ENCODE peak calls at places on chromosome 2, in seven cellular contexts. One of them, this sample, is unnamed.

GRCh38 chr2:203732953-203733510 is 26.6 kb downstream of the CD28 start:
- DNase-seq in left ventricle myocardium inferior: no peak
- DNase-seq in GM23338: no peak
- DNase-seq in progenitor cell of endocrine pancreas: no peak
- DNase-seq in choroid plexus epithelial cell: no peak
- DNase-seq in PC-9: no peak
- DNase-seq in brain microvascular endothelial cell: no peak
- DNase-seq in this sample: no peak

GRCh38 chr2:134594399-134594798 is 124.4 kb downstream of the TMEM163 start:
- DNase-seq in left ventricle myocardium inferior: no peak
- DNase-seq in GM23338: no peak
- DNase-seq in progenitor cell of endocrine pancreas: no peak
- DNase-seq in choroid plexus epithelial cell: no peak
- DNase-seq in PC-9: no peak
- DNase-seq in brain microvascular endothelial cell: no peak
- DNase-seq in this sample: no peak

GRCh38 chr2:166434491-166434890 is 58.7 kb upstream of the SCN9A start:
- DNase-seq in left ventricle myocardium inferior: no peak
- DNase-seq in GM23338: no peak
- DNase-seq in progenitor cell of endocrine pancreas: no peak
- DNase-seq in choroid plexus epithelial cell: no peak
- DNase-seq in PC-9: no peak
- DNase-seq in brain microvascular endothelial cell: no peak
- DNase-seq in this sample: no peak

GRCh38 chr2:105183555-105184323 is 57.8 kb upstream of the GPR45 start:
- DNase-seq in left ventricle myocardium inferior: no peak
- DNase-seq in GM23338: no peak
- DNase-seq in progenitor cell of endocrine pancreas: no peak
- DNase-seq in choroid plexus epithelial cell: no peak
- DNase-seq in PC-9: no peak
- DNase-seq in brain microvascular endothelial cell: no peak
- DNase-seq in this sample: no peak

GRCh38 chr2:10343658-10344057 is 41.0 kb downstream of the HPCAL1 start:
- DNase-seq in left ventricle myocardium inferior: no peak
- DNase-seq in GM23338: no peak
- DNase-seq in progenitor cell of endocrine pancreas: no peak
- DNase-seq in choroid plexus epithelial cell: no peak
- DNase-seq in PC-9: no peak
- DNase-seq in brain microvascular endothelial cell: no peak
- DNase-seq in this sample: no peak

GRCh38 chr2:240888130-240888889 is 7.6 kb downstream of the MAB21L4 start:
- DNase-seq in left ventricle myocardium inferior: no peak
- DNase-seq in GM23338: peak
- DNase-seq in progenitor cell of endocrine pancreas: no peak
- DNase-seq in choroid plexus epithelial cell: no peak
- DNase-seq in PC-9: no peak
- DNase-seq in brain microvascular endothelial cell: no peak
- DNase-seq in this sample: no peak

GRCh38 chr2:85873679-85874078 is 15.1 kb downstream of the ST3GAL5 start:
- DNase-seq in left ventricle myocardium inferior: no peak
- DNase-seq in GM23338: peak
- DNase-seq in progenitor cell of endocrine pancreas: no peak
- DNase-seq in choroid plexus epithelial cell: no peak
- DNase-seq in PC-9: no peak
- DNase-seq in brain microvascular endothelial cell: no peak
- DNase-seq in this sample: no peak

GRCh38 chr2:196610796-196611195 is 28.7 kb upstream of the CCDC150 start:
- DNase-seq in left ventricle myocardium inferior: no peak
- DNase-seq in GM23338: no peak
- DNase-seq in progenitor cell of endocrine pancreas: no peak
- DNase-seq in choroid plexus epithelial cell: no peak
- DNase-seq in PC-9: no peak
- DNase-seq in brain microvascular endothelial cell: no peak
- DNase-seq in this sample: no peak

GRCh38 chr2:233760043-233760442 is at the start of gene UGT1A1:
- DNase-seq in left ventricle myocardium inferior: no peak
- DNase-seq in GM23338: no peak
- DNase-seq in progenitor cell of endocrine pancreas: no peak
- DNase-seq in choroid plexus epithelial cell: no peak
- DNase-seq in PC-9: no peak
- DNase-seq in brain microvascular endothelial cell: no peak
- DNase-seq in this sample: no peak

GRCh38 chr2:85277416-85278158 is 50.2 kb downstream of the TGOLN2 start:
- DNase-seq in left ventricle myocardium inferior: peak
- DNase-seq in GM23338: peak
- DNase-seq in progenitor cell of endocrine pancreas: no peak
- DNase-seq in choroid plexus epithelial cell: peak
- DNase-seq in PC-9: no peak
- DNase-seq in brain microvascular endothelial cell: peak
- DNase-seq in this sample: no peak

GRCh38 chr2:101135412-101136296 is 15.5 kb downstream of the TBC1D8 start:
- DNase-seq in left ventricle myocardium inferior: no peak
- DNase-seq in GM23338: peak
- DNase-seq in progenitor cell of endocrine pancreas: no peak
- DNase-seq in choroid plexus epithelial cell: peak
- DNase-seq in PC-9: peak
- DNase-seq in brain microvascular endothelial cell: no peak
- DNase-seq in this sample: no peak

GRCh38 chr2:194087089-194087488 is 1569.9 kb upstream of the SLC39A10 start:
- DNase-seq in left ventricle myocardium inferior: no peak
- DNase-seq in GM23338: no peak
- DNase-seq in progenitor cell of endocrine pancreas: no peak
- DNase-seq in choroid plexus epithelial cell: peak
- DNase-seq in PC-9: no peak
- DNase-seq in brain microvascular endothelial cell: no peak
- DNase-seq in this sample: no peak

GRCh38 chr2:176325732-176326131 is 56.5 kb downstream of the MTX2 start:
- DNase-seq in left ventricle myocardium inferior: no peak
- DNase-seq in GM23338: peak
- DNase-seq in progenitor cell of endocrine pancreas: no peak
- DNase-seq in choroid plexus epithelial cell: peak
- DNase-seq in PC-9: no peak
- DNase-seq in brain microvascular endothelial cell: no peak
- DNase-seq in this sample: no peak

GRCh38 chr2:144453486-144454158 is 66.3 kb downstream of the ZEB2 start:
- DNase-seq in left ventricle myocardium inferior: no peak
- DNase-seq in GM23338: no peak
- DNase-seq in progenitor cell of endocrine pancreas: no peak
- DNase-seq in choroid plexus epithelial cell: peak
- DNase-seq in PC-9: no peak
- DNase-seq in brain microvascular endothelial cell: no peak
- DNase-seq in this sample: no peak

GRCh38 chr2:120763516-120763915 is 27.8 kb downstream of the GLI2 start:
- DNase-seq in left ventricle myocardium inferior: no peak
- DNase-seq in GM23338: no peak
- DNase-seq in progenitor cell of endocrine pancreas: no peak
- DNase-seq in choroid plexus epithelial cell: peak
- DNase-seq in PC-9: no peak
- DNase-seq in brain microvascular endothelial cell: no peak
- DNase-seq in this sample: no peak

GRCh38 chr2:224757934-224758548 is 41.9 kb upstream of the CCDC195 start:
- DNase-seq in left ventricle myocardium inferior: no peak
- DNase-seq in GM23338: no peak
- DNase-seq in progenitor cell of endocrine pancreas: no peak
- DNase-seq in choroid plexus epithelial cell: no peak
- DNase-seq in PC-9: no peak
- DNase-seq in brain microvascular endothelial cell: no peak
- DNase-seq in this sample: no peak

GRCh38 chr2:231531408-231532188 is 1.4 kb upstream of the NMUR1 start:
- DNase-seq in left ventricle myocardium inferior: no peak
- DNase-seq in GM23338: no peak
- DNase-seq in progenitor cell of endocrine pancreas: no peak
- DNase-seq in choroid plexus epithelial cell: no peak
- DNase-seq in PC-9: no peak
- DNase-seq in brain microvascular endothelial cell: no peak
- DNase-seq in this sample: no peak

GRCh38 chr2:46970334-46971288 is 55.0 kb upstream of the MCFD2 start:
- DNase-seq in left ventricle myocardium inferior: peak
- DNase-seq in GM23338: no peak
- DNase-seq in progenitor cell of endocrine pancreas: no peak
- DNase-seq in choroid plexus epithelial cell: peak
- DNase-seq in PC-9: peak
- DNase-seq in brain microvascular endothelial cell: peak
- DNase-seq in this sample: peak

GRCh38 chr2:235827585-235827992 is 333.7 kb downstream of the AGAP1 start:
- DNase-seq in left ventricle myocardium inferior: no peak
- DNase-seq in GM23338: no peak
- DNase-seq in progenitor cell of endocrine pancreas: no peak
- DNase-seq in choroid plexus epithelial cell: peak
- DNase-seq in PC-9: peak
- DNase-seq in brain microvascular endothelial cell: peak
- DNase-seq in this sample: no peak

GRCh38 chr2:173151671-173152398 is 76.2 kb downstream of the MAP3K20 start:
- DNase-seq in left ventricle myocardium inferior: no peak
- DNase-seq in GM23338: no peak
- DNase-seq in progenitor cell of endocrine pancreas: no peak
- DNase-seq in choroid plexus epithelial cell: peak
- DNase-seq in PC-9: peak
- DNase-seq in brain microvascular endothelial cell: peak
- DNase-seq in this sample: no peak

GRCh38 chr2:20635698-20636584 is 15.0 kb downstream of the HS1BP3 start:
- DNase-seq in left ventricle myocardium inferior: peak
- DNase-seq in GM23338: peak
- DNase-seq in progenitor cell of endocrine pancreas: peak
- DNase-seq in choroid plexus epithelial cell: peak
- DNase-seq in PC-9: peak
- DNase-seq in brain microvascular endothelial cell: peak
- DNase-seq in this sample: no peak

GRCh38 chr2:217316743-217317142 is 456.9 kb upstream of the TNP1 start:
- DNase-seq in left ventricle myocardium inferior: no peak
- DNase-seq in GM23338: no peak
- DNase-seq in progenitor cell of endocrine pancreas: no peak
- DNase-seq in choroid plexus epithelial cell: peak
- DNase-seq in PC-9: no peak
- DNase-seq in brain microvascular endothelial cell: peak
- DNase-seq in this sample: no peak

GRCh38 chr2:197464180-197464579 is 10.8 kb downstream of the COQ10B start:
- DNase-seq in left ventricle myocardium inferior: no peak
- DNase-seq in GM23338: no peak
- DNase-seq in progenitor cell of endocrine pancreas: no peak
- DNase-seq in choroid plexus epithelial cell: peak
- DNase-seq in PC-9: no peak
- DNase-seq in brain microvascular endothelial cell: no peak
- DNase-seq in this sample: no peak

GRCh38 chr2:8021942-8022341 is 659.9 kb upstream of the ID2 start:
- DNase-seq in left ventricle myocardium inferior: no peak
- DNase-seq in GM23338: no peak
- DNase-seq in progenitor cell of endocrine pancreas: no peak
- DNase-seq in choroid plexus epithelial cell: peak
- DNase-seq in PC-9: no peak
- DNase-seq in brain microvascular endothelial cell: no peak
- DNase-seq in this sample: no peak

GRCh38 chr2:175309799-175310198 is 128.3 kb upstream of the ATP5MC3 start:
- DNase-seq in left ventricle myocardium inferior: no peak
- DNase-seq in GM23338: peak
- DNase-seq in progenitor cell of endocrine pancreas: peak
- DNase-seq in choroid plexus epithelial cell: peak
- DNase-seq in PC-9: no peak
- DNase-seq in brain microvascular endothelial cell: peak
- DNase-seq in this sample: no peak

GRCh38 chr2:134333646-134334189 is 79.8 kb downstream of the MGAT5 start:
- DNase-seq in left ventricle myocardium inferior: no peak
- DNase-seq in GM23338: no peak
- DNase-seq in progenitor cell of endocrine pancreas: no peak
- DNase-seq in choroid plexus epithelial cell: no peak
- DNase-seq in PC-9: no peak
- DNase-seq in brain microvascular endothelial cell: no peak
- DNase-seq in this sample: no peak

GRCh38 chr2:45003586-45004568 is 5.4 kb downstream of the SIX2 start:
- DNase-seq in left ventricle myocardium inferior: no peak
- DNase-seq in GM23338: peak
- DNase-seq in progenitor cell of endocrine pancreas: no peak
- DNase-seq in choroid plexus epithelial cell: no peak
- DNase-seq in PC-9: no peak
- DNase-seq in brain microvascular endothelial cell: no peak
- DNase-seq in this sample: no peak

GRCh38 chr2:223538920-223539440 is 63.2 kb downstream of the SCG2 start:
- DNase-seq in left ventricle myocardium inferior: no peak
- DNase-seq in GM23338: no peak
- DNase-seq in progenitor cell of endocrine pancreas: no peak
- DNase-seq in choroid plexus epithelial cell: peak
- DNase-seq in PC-9: no peak
- DNase-seq in brain microvascular endothelial cell: no peak
- DNase-seq in this sample: no peak

GRCh38 chr2:19823507-19823906 is 78.3 kb downstream of the TTC32 start:
- DNase-seq in left ventricle myocardium inferior: no peak
- DNase-seq in GM23338: no peak
- DNase-seq in progenitor cell of endocrine pancreas: no peak
- DNase-seq in choroid plexus epithelial cell: no peak
- DNase-seq in PC-9: no peak
- DNase-seq in brain microvascular endothelial cell: no peak
- DNase-seq in this sample: no peak

GRCh38 chr2:164126960-164127359 is 391.2 kb upstream of the FIGN start:
- DNase-seq in left ventricle myocardium inferior: no peak
- DNase-seq in GM23338: no peak
- DNase-seq in progenitor cell of endocrine pancreas: no peak
- DNase-seq in choroid plexus epithelial cell: peak
- DNase-seq in PC-9: no peak
- DNase-seq in brain microvascular endothelial cell: no peak
- DNase-seq in this sample: no peak
- TF ChIP-seq CTCF in left ventricle myocardium inferior: peak
- TF ChIP-seq CTCF in GM23338: peak
- TF ChIP-seq CTCF in progenitor cell of endocrine pancreas: no peak
- TF ChIP-seq CTCF in choroid plexus epithelial cell: peak
- TF ChIP-seq CTCF in PC-9: peak
- TF ChIP-seq CTCF in brain microvascular endothelial cell: peak
- TF ChIP-seq CTCF in this sample: peak

GRCh38 chr2:181231886-181232644 is 225.1 kb upstream of the ITGA4 start:
- DNase-seq in left ventricle myocardium inferior: no peak
- DNase-seq in GM23338: no peak
- DNase-seq in progenitor cell of endocrine pancreas: no peak
- DNase-seq in choroid plexus epithelial cell: peak
- DNase-seq in PC-9: no peak
- DNase-seq in brain microvascular endothelial cell: peak
- DNase-seq in this sample: no peak
- TF ChIP-seq CTCF in left ventricle myocardium inferior: no peak
- TF ChIP-seq CTCF in GM23338: no peak
- TF ChIP-seq CTCF in progenitor cell of endocrine pancreas: no peak
- TF ChIP-seq CTCF in choroid plexus epithelial cell: peak
- TF ChIP-seq CTCF in PC-9: no peak
- TF ChIP-seq CTCF in brain microvascular endothelial cell: no peak
- TF ChIP-seq CTCF in this sample: no peak

DNA sequence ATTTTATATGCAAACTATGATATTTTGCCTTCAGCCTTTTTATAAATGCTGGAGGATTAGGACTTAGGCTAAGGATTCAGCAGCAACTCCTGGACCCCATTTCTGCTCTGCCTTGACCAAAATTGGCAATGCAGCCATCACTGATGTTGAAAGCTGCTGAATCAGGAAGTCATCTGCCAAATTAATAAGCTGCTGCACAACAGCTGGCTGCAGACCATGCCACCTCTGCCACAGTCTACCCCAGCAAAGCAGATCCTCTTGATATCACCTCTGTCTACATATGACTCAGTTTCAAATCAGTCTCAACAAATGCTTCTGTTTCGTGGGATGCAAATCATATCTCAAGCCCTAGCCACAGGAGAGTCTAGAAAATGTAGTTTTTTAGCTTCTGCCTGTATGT is 7.1 kb upstream of the SOS1 start:
- DNase-seq in left ventricle myocardium inferior: no peak
- DNase-seq in GM23338: no peak
- DNase-seq in progenitor cell of endocrine pancreas: no peak
- DNase-seq in choroid plexus epithelial cell: no peak
- DNase-seq in PC-9: peak
- DNase-seq in brain microvascular endothelial cell: no peak
- DNase-seq in this sample: no peak
- TF ChIP-seq CTCF in left ventricle myocardium inferior: no peak
- TF ChIP-seq CTCF in GM23338: no peak
- TF ChIP-seq CTCF in progenitor cell of endocrine pancreas: no peak
- TF ChIP-seq CTCF in choroid plexus epithelial cell: no peak
- TF ChIP-seq CTCF in PC-9: no peak
- TF ChIP-seq CTCF in brain microvascular endothelial cell: no peak
- TF ChIP-seq CTCF in this sample: no peak

GRCh38 chr2:15544227-15544626 is 16.9 kb downstream of the NBAS start:
- DNase-seq in left ventricle myocardium inferior: no peak
- DNase-seq in GM23338: no peak
- DNase-seq in progenitor cell of endocrine pancreas: no peak
- DNase-seq in choroid plexus epithelial cell: no peak
- DNase-seq in PC-9: no peak
- DNase-seq in brain microvascular endothelial cell: no peak
- DNase-seq in this sample: no peak
- TF ChIP-seq CTCF in left ventricle myocardium inferior: no peak
- TF ChIP-seq CTCF in GM23338: no peak
- TF ChIP-seq CTCF in progenitor cell of endocrine pancreas: no peak
- TF ChIP-seq CTCF in choroid plexus epithelial cell: no peak
- TF ChIP-seq CTCF in PC-9: no peak
- TF ChIP-seq CTCF in brain microvascular endothelial cell: no peak
- TF ChIP-seq CTCF in this sample: no peak